ENCODE peak calls at places on chromosomes 7 and 10, in seven cellular contexts. Z, Q, B, R, X, G and S are unnamed samples.

GRCh38 chr7:86863452-86863851 is 196.0 kb downstream of the ELAPOR2 start:
- DNase-seq in Z (no peak), Q (no peak), B (no peak), R (no peak), X (no peak), G (no peak), S (no peak)

GRCh38 chr7:140059288-140060242 is 3.2 kb downstream of the PARP12 start:
- DNase-seq in Z (peak), Q (peak), B (peak), R (peak), X (peak), G (no peak), S (no peak)

GRCh38 chr7:35605760-35606159 is 89.2 kb downstream of the HERPUD2 start:
- DNase-seq in Z (peak), Q (no peak), B (no peak), R (no peak), X (peak), G (no peak), S (no peak)

GRCh38 chr7:120156476-120156875 is 116.5 kb upstream of the KCND2 start:
- DNase-seq in Z (no peak), Q (no peak), B (no peak), R (no peak), X (no peak), G (no peak), S (no peak)

GRCh38 chr7:128909605-128910568 is 622 bp downstream of the KCP start:
- DNase-seq in Z (peak), Q (no peak), B (no peak), R (no peak), X (no peak), G (no peak), S (no peak)

GRCh38 chr10:8211631-8212030 is 157.1 kb downstream of the GATA3 start:
- DNase-seq in Z (no peak), Q (no peak), B (no peak), R (no peak), X (no peak), G (no peak), S (no peak)

GRCh38 chr10:34333513-34333912 is 481.6 kb downstream of the PARD3 start:
- DNase-seq in Z (no peak), Q (no peak), B (no peak), R (no peak), X (peak), G (no peak), S (no peak)

GRCh38 chr10:131891196-131891928 is 9.4 kb upstream of the PPP2R2D start:
- DNase-seq in Z (no peak), Q (no peak), B (no peak), R (no peak), X (peak), G (peak), S (peak)

GRCh38 chr10:50576245-50576815 is 47.4 kb downstream of the SGMS1 start:
- DNase-seq in Z (peak), Q (no peak), B (no peak), R (no peak), X (no peak), G (no peak), S (no peak)

GRCh38 chr7:158423190-158423555 is 164.4 kb downstream of the PTPRN2 start:
- DNase-seq in Z (no peak), Q (no peak), B (no peak), R (no peak), X (no peak), G (no peak), S (no peak)

GRCh38 chr10:74643586-74643956 is 182.8 kb upstream of the KAT6B start:
- DNase-seq in Z (no peak), Q (no peak), B (no peak), R (no peak), X (no peak), G (no peak), S (no peak)

GRCh38 chr7:144057954-144058353 is 9.2 kb downstream of the OR2A5 start:
- DNase-seq in Z (peak), Q (no peak), B (no peak), R (no peak), X (peak), G (no peak), S (no peak)

GRCh38 chr7:123641901-123642300 is 13.8 kb upstream of the LMOD2 start:
- DNase-seq in Z (no peak), Q (no peak), B (no peak), R (no peak), X (no peak), G (no peak), S (no peak)

GRCh38 chr7:144384555-144385245 is 18.8 kb downstream of the NOBOX start:
- DNase-seq in Z (no peak), Q (peak), B (no peak), R (peak), X (peak), G (no peak), S (no peak)

GRCh38 chr10:3595736-3596135 is 189.3 kb downstream of the KLF6 start:
- DNase-seq in Z (no peak), Q (no peak), B (no peak), R (no peak), X (no peak), G (no peak), S (no peak)

GRCh38 chr7:55247466-55247865 is 117.7 kb upstream of the LANCL2 start:
- DNase-seq in Z (no peak), Q (no peak), B (no peak), R (no peak), X (no peak), G (no peak), S (no peak)

GRCh38 chr7:99137418-99138180 is 6.3 kb downstream of the SMURF1 start:
- DNase-seq in Z (peak), Q (no peak), B (no peak), R (no peak), X (peak), G (no peak), S (no peak)

GRCh38 chr10:124993728-124994451 is 52.0 kb downstream of the ZRANB1 start:
- DNase-seq in Z (no peak), Q (no peak), B (no peak), R (no peak), X (no peak), G (no peak), S (no peak)

GRCh38 chr10:60490013-60490412 is 100.3 kb upstream of the ANK3 start:
- DNase-seq in Z (no peak), Q (no peak), B (no peak), R (no peak), X (no peak), G (no peak), S (no peak)

GRCh38 chr7:133602291-133602690 is 349.4 kb downstream of the EXOC4 start:
- DNase-seq in Z (no peak), Q (no peak), B (no peak), R (no peak), X (no peak), G (no peak), S (no peak)

GRCh38 chr10:49360271-49361177 is 35.4 kb downstream of the DRGX start:
- DNase-seq in Z (no peak), Q (no peak), B (no peak), R (no peak), X (no peak), G (peak), S (no peak)

GRCh38 chr10:127921751-127922140 is 14.8 kb downstream of the PTPRE start:
- DNase-seq in Z (no peak), Q (no peak), B (no peak), R (no peak), X (no peak), G (no peak), S (no peak)

GRCh38 chr7:24129597-24129996 is 154.4 kb upstream of the NPY start:
- DNase-seq in Z (no peak), Q (no peak), B (no peak), R (no peak), X (peak), G (no peak), S (no peak)

GRCh38 chr10:131159771-131160170 is 151.8 kb downstream of the TCERG1L start:
- DNase-seq in Z (no peak), Q (no peak), B (no peak), R (no peak), X (no peak), G (no peak), S (no peak)

GRCh38 chr10:107098326-107098725 is 66.2 kb downstream of the SORCS1 start:
- DNase-seq in Z (no peak), Q (no peak), B (no peak), R (no peak), X (no peak), G (no peak), S (no peak)

GRCh38 chr10:61503051-61503450 is 49.9 kb upstream of the TMEM26 start:
- DNase-seq in Z (peak), Q (no peak), B (no peak), R (no peak), X (no peak), G (no peak), S (no peak)

GRCh38 chr7:128005117-128005516 is 26.1 kb downstream of the LRRC4 start:
- DNase-seq in Z (no peak), Q (no peak), B (no peak), R (no peak), X (no peak), G (no peak), S (no peak)

GRCh38 chr7:43249808-43250145 is 137.3 kb downstream of the HECW1 start:
- DNase-seq in Z (no peak), Q (no peak), B (no peak), R (no peak), X (peak), G (no peak), S (no peak)

GRCh38 chr7:18861514-18861913 is 255.9 kb downstream of the TWIST1 start:
- DNase-seq in Z (no peak), Q (no peak), B (no peak), R (no peak), X (no peak), G (no peak), S (no peak)

GRCh38 chr10:71582019-71582418 is 137.6 kb downstream of the C10orf105 start:
- DNase-seq in Z (no peak), Q (no peak), B (no peak), R (no peak), X (peak), G (no peak), S (no peak)

GRCh38 chr10:114987995-114988394 is 50.0 kb downstream of the TRUB1 start:
- DNase-seq in Z (peak), Q (no peak), B (no peak), R (no peak), X (no peak), G (no peak), S (no peak)

GRCh38 chr7:17506090-17506489 is 207.6 kb downstream of the AHR start:
- DNase-seq in Z (no peak), Q (no peak), B (no peak), R (peak), X (peak), G (no peak), S (no peak)

GRCh38 chr10:76303682-76304316 is 872.4 kb downstream of the LRMDA start:
- DNase-seq in Z (peak), Q (peak), B (no peak), R (peak), X (peak), G (peak), S (peak)

GRCh38 chr10:92690211-92691041 is 671 bp downstream of the HHEX start:
- DNase-seq in Z (peak), Q (peak), B (no peak), R (peak), X (peak), G (peak), S (no peak)

GRCh38 chr10:37680716-37681616 is 176.4 kb downstream of the ZNF248 start:
- DNase-seq in Z (no peak), Q (no peak), B (no peak), R (no peak), X (no peak), G (no peak), S (no peak)